ENCODE peak calls at places on chromosomes 16 and 17, in eight cellular contexts. One of them, this sample, is unnamed.

GRCh38 chr16:74738134-74738541 is 36.5 kb downstream of the FA2H start:
- DNase-seq in H9: no peak
- DNase-seq in IMR-90: peak; percentile 25
- DNase-seq in PC-9: peak; percentile 83
- DNase-seq in neuronal stem cell: no peak
- DNase-seq in MM.1S: no peak
- DNase-seq in fibroblast of lung: peak; percentile 31
- DNase-seq in mesenchymal stem cell: no peak
- DNase-seq in this sample: peak; percentile 68

GRCh38 chr17:10649031-10649430 is 8.1 kb downstream of the MYH3 start:
- DNase-seq in mesenchymal stem cell: peak; percentile 9
- DNase-seq in fibroblast of lung: peak; percentile 59
- DNase-seq in H9: no peak
- DNase-seq in MM.1S: no peak
- DNase-seq in PC-9: no peak
- DNase-seq in neuronal stem cell: no peak
- DNase-seq in IMR-90: peak; percentile 59
- DNase-seq in this sample: peak; percentile 84

GRCh38 chr16:56389554-56389953 is 35.8 kb downstream of the AMFR start:
- DNase-seq in mesenchymal stem cell: peak; percentile 83
- DNase-seq in MM.1S: no peak
- DNase-seq in PC-9: no peak
- DNase-seq in fibroblast of lung: peak; percentile 99
- DNase-seq in IMR-90: peak; percentile 100
- DNase-seq in neuronal stem cell: no peak
- DNase-seq in H9: no peak
- DNase-seq in this sample: peak; percentile 94

GRCh38 chr17:51118330-51119195 is 2.1 kb downstream of the SPAG9 start:
- DNase-seq in fibroblast of lung: no peak
- DNase-seq in H9: no peak
- DNase-seq in MM.1S: no peak
- DNase-seq in neuronal stem cell: no peak
- DNase-seq in PC-9: no peak
- DNase-seq in IMR-90: no peak
- DNase-seq in mesenchymal stem cell: no peak
- DNase-seq in this sample: no peak

GRCh38 chr16:23062524-23062923 is 86.7 kb downstream of the USP31 start:
- DNase-seq in H9: no peak
- DNase-seq in MM.1S: no peak
- DNase-seq in mesenchymal stem cell: no peak
- DNase-seq in fibroblast of lung: no peak
- DNase-seq in PC-9: no peak
- DNase-seq in IMR-90: no peak
- DNase-seq in neuronal stem cell: no peak
- DNase-seq in this sample: no peak

GRCh38 chr16:27721548-27722265 is 171.8 kb downstream of the KATNIP start:
- DNase-seq in fibroblast of lung: peak; percentile 25
- DNase-seq in IMR-90: peak; percentile 78
- DNase-seq in PC-9: no peak
- DNase-seq in mesenchymal stem cell: peak; percentile 66
- DNase-seq in neuronal stem cell: no peak
- DNase-seq in H9: no peak
- DNase-seq in MM.1S: no peak
- DNase-seq in this sample: no peak

GRCh38 chr17:51085150-51085805 is 35.4 kb downstream of the SPAG9 start:
- DNase-seq in mesenchymal stem cell: peak; percentile 21
- DNase-seq in fibroblast of lung: peak; percentile 41
- DNase-seq in PC-9: peak; percentile 89
- DNase-seq in MM.1S: no peak
- DNase-seq in neuronal stem cell: no peak
- DNase-seq in IMR-90: peak; percentile 39
- DNase-seq in H9: no peak
- DNase-seq in this sample: no peak

GRCh38 chr16:54374136-54374535 is 87.5 kb upstream of the IRX3 start:
- DNase-seq in mesenchymal stem cell: peak; percentile 74
- DNase-seq in H9: no peak
- DNase-seq in neuronal stem cell: peak; percentile 9
- DNase-seq in MM.1S: no peak
- DNase-seq in IMR-90: peak; percentile 10
- DNase-seq in PC-9: no peak
- DNase-seq in fibroblast of lung: peak; percentile 48
- DNase-seq in this sample: peak; percentile 78

GRCh38 chr16:46895399-46896313 is 11.5 kb downstream of the GPT2 start:
- DNase-seq in H9: no peak
- DNase-seq in fibroblast of lung: no peak
- DNase-seq in mesenchymal stem cell: no peak
- DNase-seq in MM.1S: no peak
- DNase-seq in PC-9: no peak
- DNase-seq in neuronal stem cell: no peak
- DNase-seq in IMR-90: no peak
- DNase-seq in this sample: no peak

GRCh38 chr16:79923431-79923830 is 322.9 kb upstream of the MAF start:
- DNase-seq in MM.1S: no peak
- DNase-seq in mesenchymal stem cell: no peak
- DNase-seq in IMR-90: no peak
- DNase-seq in PC-9: no peak
- DNase-seq in H9: no peak
- DNase-seq in neuronal stem cell: no peak
- DNase-seq in fibroblast of lung: no peak
- DNase-seq in this sample: no peak

GRCh38 chr16:19583665-19584300 is 28.3 kb downstream of the VPS35L start:
- DNase-seq in H9: no peak
- DNase-seq in fibroblast of lung: peak; percentile 48
- DNase-seq in PC-9: no peak
- DNase-seq in mesenchymal stem cell: peak; percentile 58
- DNase-seq in neuronal stem cell: peak; percentile 20
- DNase-seq in IMR-90: peak; percentile 55
- DNase-seq in MM.1S: peak; percentile 39
- DNase-seq in this sample: peak; percentile 74

GRCh38 chr17:81056352-81056751 is 21.4 kb downstream of the BAIAP2 start:
- DNase-seq in PC-9: no peak
- DNase-seq in fibroblast of lung: no peak
- DNase-seq in neuronal stem cell: no peak
- DNase-seq in mesenchymal stem cell: no peak
- DNase-seq in H9: no peak
- DNase-seq in IMR-90: no peak
- DNase-seq in MM.1S: no peak
- DNase-seq in this sample: no peak

GRCh38 chr17:81058263-81058871 is 23.4 kb downstream of the BAIAP2 start:
- DNase-seq in IMR-90: no peak
- DNase-seq in H9: no peak
- DNase-seq in fibroblast of lung: no peak
- DNase-seq in MM.1S: no peak
- DNase-seq in mesenchymal stem cell: no peak
- DNase-seq in PC-9: no peak
- DNase-seq in neuronal stem cell: no peak
- DNase-seq in this sample: no peak

GRCh38 chr17:81057079-81057730 is 22.3 kb downstream of the BAIAP2 start:
- DNase-seq in MM.1S: no peak
- DNase-seq in neuronal stem cell: no peak
- DNase-seq in mesenchymal stem cell: peak; percentile 76
- DNase-seq in IMR-90: no peak
- DNase-seq in fibroblast of lung: no peak
- DNase-seq in PC-9: peak; percentile 93
- DNase-seq in H9: no peak
- DNase-seq in this sample: peak; percentile 89

GRCh38 chr17:81059026-81059425 is 24.1 kb downstream of the BAIAP2 start:
- DNase-seq in fibroblast of lung: no peak
- DNase-seq in neuronal stem cell: no peak
- DNase-seq in mesenchymal stem cell: no peak
- DNase-seq in MM.1S: no peak
- DNase-seq in H9: no peak
- DNase-seq in PC-9: no peak
- DNase-seq in IMR-90: no peak
- DNase-seq in this sample: no peak

GRCh38 chr17:81057777-81058176 is 22.8 kb downstream of the BAIAP2 start:
- DNase-seq in MM.1S: no peak
- DNase-seq in fibroblast of lung: no peak
- DNase-seq in IMR-90: no peak
- DNase-seq in mesenchymal stem cell: no peak
- DNase-seq in H9: no peak
- DNase-seq in neuronal stem cell: no peak
- DNase-seq in PC-9: no peak
- DNase-seq in this sample: no peak
- H3K4me2 ChIP-seq in MM.1S: no peak overlapping the region
- H3K4me2 ChIP-seq in fibroblast of lung: no peak overlapping the region
- H3K4me2 ChIP-seq in IMR-90: no peak overlapping the region
- H3K4me2 ChIP-seq in mesenchymal stem cell: no peak overlapping the region
- H3K4me2 ChIP-seq in H9: no peak overlapping the region
- H3K4me2 ChIP-seq in neuronal stem cell: no peak overlapping the region
- H3K4me2 ChIP-seq in PC-9: peak overlapping the region; percentile 66
- H3K4me2 ChIP-seq in this sample: no peak overlapping the region

GRCh38 chr16:50612849-50613198 is 64.6 kb downstream of the NKD1 start:
- DNase-seq in H9: no peak
- DNase-seq in mesenchymal stem cell: no peak
- DNase-seq in MM.1S: no peak
- DNase-seq in neuronal stem cell: no peak
- DNase-seq in PC-9: no peak
- DNase-seq in IMR-90: no peak
- DNase-seq in fibroblast of lung: no peak
- DNase-seq in this sample: no peak

GRCh38 chr16:50611332-50611934 is 63.2 kb downstream of the NKD1 start:
- DNase-seq in fibroblast of lung: peak; percentile 43
- DNase-seq in MM.1S: no peak
- DNase-seq in neuronal stem cell: no peak
- DNase-seq in mesenchymal stem cell: peak; percentile 17
- DNase-seq in H9: no peak
- DNase-seq in PC-9: no peak
- DNase-seq in IMR-90: peak; percentile 6
- DNase-seq in this sample: no peak

GRCh38 chr16:50613281-50613991 is 65.2 kb downstream of the NKD1 start:
- DNase-seq in H9: no peak
- DNase-seq in neuronal stem cell: no peak
- DNase-seq in mesenchymal stem cell: peak; percentile 26
- DNase-seq in PC-9: no peak
- DNase-seq in MM.1S: no peak
- DNase-seq in fibroblast of lung: no peak
- DNase-seq in IMR-90: no peak
- DNase-seq in this sample: no peak

GRCh38 chr16:50610331-50611262 is 62.4 kb downstream of the NKD1 start:
- DNase-seq in fibroblast of lung: no peak
- DNase-seq in MM.1S: no peak
- DNase-seq in PC-9: no peak
- DNase-seq in IMR-90: no peak
- DNase-seq in mesenchymal stem cell: no peak
- DNase-seq in neuronal stem cell: peak; percentile 35
- DNase-seq in H9: peak; percentile 61
- DNase-seq in this sample: no peak

DNA sequence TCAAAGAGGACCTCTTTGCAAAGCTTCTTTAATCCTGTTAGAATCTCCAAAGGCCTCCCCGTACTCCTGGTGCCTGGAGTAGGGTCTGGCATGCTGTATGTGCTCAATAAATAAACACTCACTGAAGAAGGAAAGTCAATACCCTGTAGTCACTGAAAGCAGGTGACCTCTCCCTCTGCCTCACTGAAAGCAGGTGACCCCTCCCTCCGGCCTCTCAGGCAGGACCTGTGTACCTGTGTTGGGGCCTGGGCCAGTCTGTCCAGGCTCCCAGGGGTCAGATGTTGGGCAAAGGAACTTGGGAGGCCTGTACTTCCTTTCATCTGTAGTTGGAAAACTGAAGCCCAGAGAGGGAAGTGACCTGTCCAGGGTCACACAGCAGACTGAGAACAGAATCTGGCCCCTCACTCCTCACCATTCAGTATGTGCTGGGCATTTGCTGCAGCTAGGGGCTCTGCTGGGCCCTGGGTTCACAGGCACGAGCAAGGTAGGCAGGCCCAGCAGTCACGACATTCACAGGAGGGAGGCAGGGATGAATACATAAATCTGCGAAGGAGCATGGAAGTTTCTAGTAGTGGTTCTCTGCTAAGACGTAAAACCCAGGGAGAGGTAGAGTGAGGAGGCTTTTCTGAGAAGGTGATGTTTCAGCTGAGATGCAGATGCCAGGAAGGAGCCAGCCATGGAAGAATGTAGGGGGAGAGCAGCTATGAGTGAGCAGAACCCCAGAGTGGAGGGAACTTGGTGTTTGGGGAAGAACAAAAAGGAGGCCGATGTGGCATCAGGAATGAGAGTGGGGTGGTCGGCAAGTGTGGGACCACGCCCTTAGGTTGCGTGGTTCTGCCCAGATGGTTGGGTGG is 64.0 kb downstream of the NKD1 start:
- DNase-seq in neuronal stem cell: no peak
- DNase-seq in H9: no peak
- DNase-seq in fibroblast of lung: no peak
- DNase-seq in mesenchymal stem cell: no peak
- DNase-seq in PC-9: no peak
- DNase-seq in IMR-90: no peak
- DNase-seq in MM.1S: no peak
- DNase-seq in this sample: no peak
- H3K4me1 ChIP-seq in neuronal stem cell: no peaks in the 10 kb centered on the region
- H3K4me1 ChIP-seq in H9: no peaks in the 10 kb centered on the region
- H3K4me1 ChIP-seq in fibroblast of lung: no peaks in the 10 kb centered on the region
- H3K4me1 ChIP-seq in mesenchymal stem cell: peaks cover 6% of the 10 kb centered on the region
- H3K4me1 ChIP-seq in PC-9: no peaks in the 10 kb centered on the region
- H3K4me1 ChIP-seq in IMR-90: no peaks in the 10 kb centered on the region
- H3K4me1 ChIP-seq in MM.1S: no peaks in the 10 kb centered on the region
- H3K4me1 ChIP-seq in this sample: no peaks in the 10 kb centered on the region

DNA sequence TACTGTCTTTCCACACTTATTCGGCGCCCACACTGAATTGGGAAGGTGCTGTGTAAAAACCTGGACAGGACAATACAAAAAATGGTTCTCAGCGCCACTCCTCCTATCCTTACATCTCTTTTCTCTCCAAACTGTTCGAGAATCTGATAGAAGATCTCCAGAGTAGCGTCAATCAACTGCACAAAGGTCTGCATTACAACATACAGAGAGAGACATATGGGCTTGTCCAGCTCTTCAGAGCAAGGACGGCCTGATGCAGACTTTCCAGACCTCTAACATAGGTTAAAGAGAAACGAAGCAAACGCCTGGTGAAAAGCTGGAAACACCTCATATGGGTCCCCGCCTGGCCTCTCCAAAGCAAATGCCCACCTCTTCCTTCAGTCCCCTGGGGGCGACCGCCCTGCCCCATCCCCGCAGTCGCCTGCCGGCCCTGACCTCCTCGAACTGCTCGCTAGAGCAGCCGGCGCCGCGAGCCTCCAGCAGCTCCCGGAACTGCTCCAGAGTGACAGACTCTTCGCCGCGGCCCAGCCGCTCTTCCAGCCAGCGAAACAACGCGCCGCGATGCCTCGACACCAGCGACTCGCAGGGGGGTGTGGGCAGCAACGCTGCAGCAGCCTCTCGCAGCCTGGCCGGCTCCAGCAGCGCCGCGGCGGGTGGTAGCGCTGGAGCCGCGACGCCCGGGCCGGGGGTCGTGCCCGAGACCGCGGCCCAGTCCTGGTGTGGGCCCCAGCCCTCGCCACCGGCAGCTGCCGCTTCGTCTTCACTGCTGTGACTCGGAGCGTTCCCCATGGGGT is 526 bp downstream of the ZZEF1 start:
- DNase-seq in fibroblast of lung: peak; percentile 34
- DNase-seq in neuronal stem cell: no peak
- DNase-seq in PC-9: no peak
- DNase-seq in H9: no peak
- DNase-seq in MM.1S: peak; percentile 32
- DNase-seq in mesenchymal stem cell: peak; percentile 56
- DNase-seq in IMR-90: peak; percentile 17
- DNase-seq in this sample: no peak
- H2AFZ ChIP-seq in fibroblast of lung: peak overlapping the region; percentile 42
- H2AFZ ChIP-seq in neuronal stem cell: peak overlapping the region; percentile 94
- H2AFZ ChIP-seq in PC-9: peak overlapping the region; percentile 73
- H2AFZ ChIP-seq in H9: no peak overlapping the region
- H2AFZ ChIP-seq in MM.1S: peak overlapping the region; percentile 35
- H2AFZ ChIP-seq in mesenchymal stem cell: peak overlapping the region; percentile 43
- H2AFZ ChIP-seq in IMR-90: peak overlapping the region; percentile 97
- H2AFZ ChIP-seq in this sample: peak overlapping the region; percentile 60

GRCh38 chr17:72305472-72305871 is 184.7 kb downstream of the SOX9 start:
- DNase-seq in PC-9: no peak
- DNase-seq in neuronal stem cell: no peak
- DNase-seq in fibroblast of lung: no peak
- DNase-seq in MM.1S: no peak
- DNase-seq in H9: no peak
- DNase-seq in mesenchymal stem cell: peak; percentile 34
- DNase-seq in IMR-90: no peak
- DNase-seq in this sample: peak; percentile 83
- H3K4me2 ChIP-seq in PC-9: peak overlapping the region; percentile 20
- H3K4me2 ChIP-seq in neuronal stem cell: no peak overlapping the region
- H3K4me2 ChIP-seq in fibroblast of lung: no peak overlapping the region
- H3K4me2 ChIP-seq in MM.1S: no peak overlapping the region
- H3K4me2 ChIP-seq in H9: no peak overlapping the region
- H3K4me2 ChIP-seq in mesenchymal stem cell: no peak overlapping the region
- H3K4me2 ChIP-seq in IMR-90: no peak overlapping the region
- H3K4me2 ChIP-seq in this sample: peak overlapping the region; percentile 73

This sample was measured in osteoblast.